ENCODE peak calls at places on chromosomes 11 and 22, in four cellular contexts. One of them, this sample, is unnamed.

GRCh38 chr11:130762342-130763037 is 153.8 kb downstream of the SNX19 start:
- DNase-seq in HCT116: no peak
- DNase-seq in Calu3: no peak
- DNase-seq in neural crest cell: no peak
- DNase-seq in this sample: no peak

GRCh38 chr11:76277298-76278175 is 71.2 kb upstream of the WNT11 start:
- DNase-seq in Calu3: no peak
- DNase-seq in neural crest cell: no peak
- DNase-seq in HCT116: no peak
- DNase-seq in this sample: no peak

GRCh38 chr22:19143967-19144400 is 467 bp downstream of the ESS2 start:
- DNase-seq in HCT116: no peak
- DNase-seq in neural crest cell: no peak
- DNase-seq in Calu3: peak; percentile 14
- DNase-seq in this sample: no peak

GRCh38 chr22:48305726-48306235 is 1521.9 kb downstream of the BRD1 start:
- DNase-seq in Calu3: no peak
- DNase-seq in HCT116: no peak
- DNase-seq in neural crest cell: no peak
- DNase-seq in this sample: no peak

GRCh38 chr22:47168441-47168840 is 406.0 kb downstream of the TBC1D22A start:
- DNase-seq in neural crest cell: no peak
- DNase-seq in Calu3: no peak
- DNase-seq in HCT116: no peak
- DNase-seq in this sample: no peak

GRCh38 chr11:123472236-123472935 is 42.3 kb downstream of the GRAMD1B start:
- DNase-seq in Calu3: no peak
- DNase-seq in HCT116: no peak
- DNase-seq in neural crest cell: no peak
- DNase-seq in this sample: no peak

GRCh38 chr11:104999716-105000115 is 23.3 kb downstream of the CASP5 start:
- DNase-seq in HCT116: no peak
- DNase-seq in neural crest cell: no peak
- DNase-seq in Calu3: no peak
- DNase-seq in this sample: no peak

GRCh38 chr11:62664405-62665074 is 470 bp downstream of the C11orf98 start:
- DNase-seq in neural crest cell: no peak
- DNase-seq in HCT116: no peak
- DNase-seq in Calu3: peak; percentile 51
- DNase-seq in this sample: no peak

GRCh38 chr11:38159038-38159437 is 1561.0 kb upstream of the RAG2 start:
- DNase-seq in neural crest cell: no peak
- DNase-seq in Calu3: no peak
- DNase-seq in HCT116: no peak
- DNase-seq in this sample: no peak

GRCh38 chr22:39522567-39523300 is 2.4 kb downstream of the ATF4 start:
- DNase-seq in Calu3: peak; percentile 25
- DNase-seq in neural crest cell: no peak
- DNase-seq in HCT116: no peak
- DNase-seq in this sample: no peak

GRCh38 chr11:119318240-119319135 is 1.6 kb upstream of the MCAM start:
- DNase-seq in HCT116: no peak
- DNase-seq in Calu3: no peak
- DNase-seq in neural crest cell: no peak
- DNase-seq in this sample: no peak

GRCh38 chr11:118914178-118914918 is 11.4 kb downstream of the BCL9L start:
- DNase-seq in neural crest cell: no peak
- DNase-seq in HCT116: no peak
- DNase-seq in Calu3: peak; percentile 78
- DNase-seq in this sample: no peak

GRCh38 chr11:117547188-117547831 is 219.7 kb downstream of the CEP164 start:
- DNase-seq in Calu3: no peak
- DNase-seq in neural crest cell: no peak
- DNase-seq in HCT116: no peak
- DNase-seq in this sample: no peak

GRCh38 chr11:34331329-34331728 is 26.5 kb downstream of the ABTB2 start:
- DNase-seq in HCT116: no peak
- DNase-seq in neural crest cell: no peak
- DNase-seq in Calu3: no peak
- DNase-seq in this sample: no peak

GRCh38 chr11:119476038-119476437 is 53.1 kb upstream of the THY1 start:
- DNase-seq in neural crest cell: no peak
- DNase-seq in Calu3: no peak
- DNase-seq in HCT116: no peak
- DNase-seq in this sample: no peak

GRCh38 chr22:25629613-25630012 is 65.1 kb downstream of the GRK3 start:
- DNase-seq in HCT116: no peak
- DNase-seq in neural crest cell: no peak
- DNase-seq in Calu3: no peak
- DNase-seq in this sample: no peak

GRCh38 chr11:95456704-95457491 is 225.9 kb upstream of the SESN3 start:
- DNase-seq in Calu3: no peak
- DNase-seq in HCT116: no peak
- DNase-seq in neural crest cell: no peak
- DNase-seq in this sample: no peak

GRCh38 chr11:27697679-27698275 is 2.5 kb downstream of the BDNF start:
- DNase-seq in Calu3: no peak
- DNase-seq in neural crest cell: no peak
- DNase-seq in HCT116: no peak
- DNase-seq in this sample: no peak

GRCh38 chr11:57568330-57568766 is 876 bp upstream of the UBE2L6 start:
- DNase-seq in Calu3: peak; percentile 85
- DNase-seq in neural crest cell: peak; percentile 95
- DNase-seq in HCT116: peak; percentile 56
- DNase-seq in this sample: peak; percentile 25

GRCh38 chr11:20118209-20118608 is 42.1 kb downstream of the DBX1 start:
- DNase-seq in neural crest cell: no peak
- DNase-seq in Calu3: no peak
- DNase-seq in HCT116: no peak
- DNase-seq in this sample: no peak

GRCh38 chr22:30239421-30240405 is 6.8 kb downstream of the LIF start:
- DNase-seq in Calu3: peak; percentile 41
- DNase-seq in neural crest cell: no peak
- DNase-seq in HCT116: no peak
- DNase-seq in this sample: no peak

GRCh38 chr22:28180804-28181203 is 261.7 kb upstream of the PITPNB start:
- DNase-seq in neural crest cell: no peak
- DNase-seq in Calu3: no peak
- DNase-seq in HCT116: no peak
- DNase-seq in this sample: no peak

GRCh38 chr11:73193251-73194033 is 24.6 kb upstream of the P2RY2 start:
- DNase-seq in HCT116: no peak
- DNase-seq in neural crest cell: no peak
- DNase-seq in Calu3: no peak
- DNase-seq in this sample: no peak

GRCh38 chr11:87019582-87020271 is 18.0 kb upstream of the TMEM135 start:
- DNase-seq in Calu3: no peak
- DNase-seq in neural crest cell: no peak
- DNase-seq in HCT116: no peak
- DNase-seq in this sample: no peak

GRCh38 chr22:46149493-46149997 is 781 bp upstream of the PPARA start:
- DNase-seq in Calu3: peak; percentile 57
- DNase-seq in HCT116: no peak
- DNase-seq in neural crest cell: no peak
- DNase-seq in this sample: no peak

GRCh38 chr11:12287009-12287373 is 90.4 kb upstream of the PARVA start:
- DNase-seq in neural crest cell: no peak
- DNase-seq in Calu3: peak; percentile 63
- DNase-seq in HCT116: peak; percentile 47
- DNase-seq in this sample: peak; percentile 51

GRCh38 chr11:60795291-60795690 is 10.2 kb downstream of the MS4A10 start:
- DNase-seq in Calu3: no peak
- DNase-seq in HCT116: no peak
- DNase-seq in neural crest cell: no peak
- DNase-seq in this sample: no peak

GRCh38 chr11:66340596-66341501 is 4.1 kb downstream of the BRMS1 start:
- DNase-seq in Calu3: no peak
- DNase-seq in HCT116: no peak
- DNase-seq in neural crest cell: no peak
- DNase-seq in this sample: no peak

GRCh38 chr11:113839842-113840241 is 35.5 kb downstream of the USP28 start:
- DNase-seq in Calu3: no peak
- DNase-seq in HCT116: no peak
- DNase-seq in neural crest cell: no peak
- DNase-seq in this sample: no peak

GRCh38 chr11:59573216-59573615 is 42.4 kb downstream of the OSBP start:
- DNase-seq in Calu3: no peak
- DNase-seq in HCT116: no peak
- DNase-seq in neural crest cell: no peak
- DNase-seq in this sample: no peak

GRCh38 chr22:46815132-46815531 is 52.7 kb downstream of the TBC1D22A start:
- DNase-seq in Calu3: peak; percentile 58
- DNase-seq in neural crest cell: no peak
- DNase-seq in HCT116: no peak
- DNase-seq in this sample: no peak

GRCh38 chr11:10550503-10550902 is 9.5 kb upstream of the RNF141 start:
- DNase-seq in Calu3: no peak
- DNase-seq in HCT116: no peak
- DNase-seq in neural crest cell: no peak
- DNase-seq in this sample: no peak

GRCh38 chr22:30221121-30221992 is 25.2 kb downstream of the LIF start:
- DNase-seq in HCT116: no peak
- DNase-seq in Calu3: no peak
- DNase-seq in neural crest cell: no peak
- DNase-seq in this sample: no peak

GRCh38 chr22:50528682-50529415 is 963 bp downstream of the TYMP start:
- DNase-seq in HCT116: no peak
- DNase-seq in Calu3: no peak
- DNase-seq in neural crest cell: no peak
- DNase-seq in this sample: no peak

GRCh38 chr22:38874529-38875222 is 2.7 kb upstream of the CBX6 start:
- DNase-seq in neural crest cell: no peak
- DNase-seq in HCT116: no peak
- DNase-seq in Calu3: no peak
- DNase-seq in this sample: no peak

GRCh38 chr11:72655896-72656464 is 18.2 kb downstream of the PDE2A start:
- DNase-seq in neural crest cell: no peak
- DNase-seq in Calu3: no peak
- DNase-seq in HCT116: no peak
- DNase-seq in this sample: no peak

GRCh38 chr11:23112987-23113886 is 253.0 kb upstream of the CCDC179 start:
- DNase-seq in neural crest cell: peak; percentile 18
- DNase-seq in Calu3: peak; percentile 73
- DNase-seq in HCT116: no peak
- DNase-seq in this sample: peak; percentile 45

GRCh38 chr11:130599073-130599654 is 150.7 kb downstream of the ADAMTS15 start:
- DNase-seq in HCT116: no peak
- DNase-seq in neural crest cell: no peak
- DNase-seq in Calu3: no peak
- DNase-seq in this sample: no peak